ENCODE peak calls at places on chromosomes 16 and 17, in eight cellular contexts. Q is epithelial cell of proximal tubule, M is fibroblast of lung, U is cardiac fibroblast, V is thoracic aorta, G is HCT116, S is heart right ventricle, N is ovary. B is an unnamed sample.

GRCh38 chr17:56771975-56772374 is 61.7 kb downstream of the C17orf67 start:
- DNase-seq in M (no peak), G (no peak), V (no peak), S (no peak), Q (no peak), U (no peak), N (no peak), B (no peak)

GRCh38 chr16:86850675-86851074 is 272.3 kb downstream of the FOXL1 start:
- DNase-seq in M (no peak), S (no peak), V (no peak), Q (no peak), N (no peak), U (no peak), G (no peak), B (no peak)

GRCh38 chr17:524570-524969 is 172.0 kb upstream of the RPH3AL start:
- DNase-seq in V (no peak), M (no peak), S (no peak), Q (no peak), U (no peak), N (no peak), G (no peak), B (no peak)

GRCh38 chr17:80732268-80732667 is 187.6 kb downstream of the RPTOR start:
- DNase-seq in V (no peak), S (no peak), U (peak), G (no peak), N (no peak), M (peak), Q (no peak), B (peak)

GRCh38 chr17:60223456-60223855 is 73.7 kb downstream of the CA4 start:
- DNase-seq in V (no peak), G (no peak), Q (no peak), S (no peak), M (no peak), U (no peak), N (no peak), B (no peak)

GRCh38 chr16:89922884-89923639 is at the start of gene TUBB3:
- DNase-seq in U (peak), M (peak), N (peak), G (peak), V (no peak), S (peak), Q (no peak), B (no peak)

GRCh38 chr16:23269248-23270091 is 32.6 kb upstream of the SCNN1B start:
- DNase-seq in G (peak), V (no peak), N (no peak), Q (no peak), S (no peak), M (no peak), U (no peak), B (no peak)

GRCh38 chr17:76314392-76315227 is 6.5 kb upstream of the QRICH2 start:
- DNase-seq in V (no peak), S (peak), N (peak), G (no peak), U (peak), Q (no peak), M (peak), B (no peak)

GRCh38 chr17:43212641-43213490 is 1.2 kb downstream of the TMEM106A start:
- DNase-seq in V (no peak), U (peak), S (no peak), M (no peak), Q (no peak), N (no peak), G (no peak), B (no peak)

GRCh38 chr17:78904371-78904770 is 1.4 kb upstream of the CEP295NL start:
- DNase-seq in Q (no peak), M (no peak), G (no peak), N (no peak), V (no peak), S (no peak), U (no peak), B (no peak)

GRCh38 chr16:77794586-77794985 is 6.2 kb downstream of the VAT1L start:
- DNase-seq in S (no peak), M (peak), Q (peak), N (no peak), V (no peak), U (peak), G (no peak), B (no peak)

GRCh38 chr17:49575524-49576120 is at the start of gene NXPH3:
- DNase-seq in N (peak), Q (no peak), U (peak), S (peak), G (no peak), M (peak), V (no peak), B (no peak)

GRCh38 chr17:37079735-37080134 is 131.0 kb downstream of the AATF start:
- DNase-seq in M (peak), G (no peak), V (no peak), N (no peak), Q (peak), S (no peak), U (peak), B (no peak)

GRCh38 chr17:76033139-76033538 is 6.0 kb upstream of the EVPL start:
- DNase-seq in V (no peak), G (no peak), U (no peak), S (no peak), N (no peak), M (no peak), Q (no peak), B (no peak)

GRCh38 chr17:73625975-73626706 is 18.1 kb downstream of the SDK2 start:
- DNase-seq in N (no peak), S (peak), U (no peak), Q (no peak), G (no peak), V (no peak), M (no peak), B (no peak)

GRCh38 chr16:85139888-85140339 is 27.6 kb upstream of the CIBAR2 start:
- DNase-seq in G (no peak), M (no peak), N (no peak), V (no peak), U (no peak), S (no peak), Q (no peak), B (no peak)

GRCh38 chr16:67396775-67397450 is 3.6 kb upstream of the TPPP3 start:
- DNase-seq in M (no peak), S (no peak), U (no peak), Q (no peak), G (no peak), N (no peak), V (no peak), B (no peak)

DNA sequence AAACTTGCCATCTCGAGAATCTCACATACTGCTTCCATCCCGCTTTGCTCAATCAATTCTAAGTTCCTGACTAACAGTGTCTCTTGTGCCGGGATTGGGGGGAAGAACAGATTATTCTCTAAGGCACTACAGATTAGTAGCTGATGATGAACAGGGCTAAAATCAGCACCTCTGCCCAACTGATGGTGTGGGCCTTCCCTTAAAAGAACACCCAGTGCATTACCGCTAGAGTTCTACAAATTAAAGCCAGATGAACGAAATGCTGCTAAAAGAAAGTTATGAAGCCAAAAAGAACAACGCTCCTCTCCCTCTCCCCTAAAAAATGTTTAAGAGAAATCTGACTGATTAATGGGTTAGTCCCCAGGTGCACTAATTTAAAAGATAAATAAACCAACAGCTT is 4.4 kb downstream of the CDC27 start:
- DNase-seq in N (no peak), Q (no peak), S (no peak), V (no peak), U (peak), G (no peak), M (peak), B (no peak)
- H3K4me3 ChIP-seq in N (no peak), Q (no peak), S (no peak), V (peak), U (no peak), G (no peak), M (no peak), B (no peak)

GRCh38 chr17:82339634-82340580 is 6.3 kb upstream of the SECTM1 start:
- DNase-seq in V (no peak), G (no peak), Q (no peak), M (no peak), U (no peak), N (no peak), S (no peak), B (no peak)
- H3K4me3 ChIP-seq in V (peak), G (peak), Q (peak), M (no peak), U (peak), N (peak), S (no peak), B (peak)

GRCh38 chr16:75249441-75249840 is 2.0 kb downstream of the BCAR1 start:
- DNase-seq in N (no peak), V (no peak), Q (no peak), S (no peak), M (no peak), G (no peak), U (no peak), B (no peak)

GRCh38 chr16:75250089-75250808 is 1.2 kb downstream of the BCAR1 start:
- DNase-seq in U (no peak), M (no peak), G (no peak), S (peak), V (no peak), N (peak), Q (no peak), B (no peak)

GRCh38 chr16:75247249-75247648 is 4.2 kb downstream of the BCAR1 start:
- DNase-seq in G (no peak), U (no peak), Q (no peak), S (no peak), M (no peak), N (no peak), V (no peak), B (no peak)

GRCh38 chr16:75248142-75248535 is 3.3 kb downstream of the BCAR1 start:
- DNase-seq in S (peak), N (no peak), U (no peak), V (no peak), M (no peak), Q (no peak), G (no peak), B (no peak)

DNA sequence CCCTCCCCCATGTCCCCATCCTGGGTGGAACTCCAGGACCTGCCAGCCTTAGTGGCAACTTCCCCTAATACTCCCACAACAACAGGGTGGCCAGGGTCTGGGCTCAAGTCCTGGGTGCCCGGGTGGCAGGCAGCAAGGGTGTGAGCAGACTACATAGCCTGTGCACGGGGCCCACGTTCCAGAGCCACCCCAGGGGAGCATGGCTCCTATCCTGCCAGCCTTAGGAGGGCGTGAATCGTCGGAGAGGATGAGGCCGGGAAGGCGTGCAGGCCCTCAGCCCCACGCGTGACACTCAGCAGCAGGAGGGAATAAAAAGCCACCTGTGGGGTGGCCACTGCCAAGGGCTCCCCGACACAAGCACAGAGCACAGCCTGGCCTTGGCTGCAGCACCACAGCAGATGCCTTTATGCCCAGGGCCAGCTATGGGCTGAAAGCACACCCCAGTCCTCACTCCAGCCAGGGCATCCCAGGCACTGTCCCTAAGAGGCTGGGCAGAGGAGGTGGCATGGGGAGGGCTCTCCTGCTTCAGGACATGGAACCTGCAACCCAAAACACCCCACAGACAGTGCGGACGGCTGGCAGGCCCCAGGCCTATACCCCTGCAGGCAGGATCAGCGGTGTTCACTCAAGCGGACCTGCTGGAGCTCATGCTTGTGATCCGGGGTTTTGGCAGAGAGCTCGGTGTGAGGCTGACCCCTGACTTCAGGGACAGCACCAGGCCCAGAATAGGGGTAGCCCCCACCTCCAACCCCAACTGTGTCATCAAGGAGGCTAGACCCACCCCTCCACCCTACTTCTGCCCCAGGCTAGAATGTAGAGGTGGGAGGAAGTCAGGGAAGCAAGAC is 2.7 kb downstream of the BCAR1 start:
- DNase-seq in N (peak), Q (no peak), S (no peak), G (no peak), V (no peak), U (no peak), M (no peak), B (no peak)
- H3K4me3 ChIP-seq in N (no peak), Q (peak), S (no peak), G (no peak), V (peak), U (peak), M (peak), B (peak)

DNA sequence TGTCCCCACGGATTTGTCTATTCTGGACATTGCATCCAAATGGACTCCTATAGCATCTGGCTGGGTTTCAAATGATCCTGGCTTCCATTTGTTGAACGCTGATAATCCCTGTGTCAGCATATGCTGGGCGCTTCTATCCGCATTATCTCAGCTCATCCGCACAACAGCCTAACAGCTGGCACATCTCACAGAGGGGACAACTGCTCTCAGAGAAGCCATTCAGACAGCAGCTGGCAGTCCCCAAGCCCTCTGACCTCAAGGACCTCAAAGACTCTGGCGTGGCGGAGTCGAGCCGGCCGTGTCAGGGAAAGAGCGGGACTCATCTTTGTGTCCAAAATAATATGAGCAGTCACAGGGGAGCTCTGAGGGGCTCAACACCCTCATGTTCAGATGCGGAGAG is 82.3 kb downstream of the NT5M start:
- DNase-seq in S (no peak), Q (no peak), M (no peak), V (no peak), N (no peak), G (no peak), U (no peak), B (no peak)
- H3K4me3 ChIP-seq in S (no peak), Q (no peak), M (no peak), V (no peak), N (no peak), G (no peak), U (no peak), B (no peak)

GRCh38 chr17:41524261-41524660 is 3.8 kb downstream of the KRT19 start:
- DNase-seq in G (no peak), S (no peak), Q (no peak), M (no peak), U (no peak), N (no peak), V (no peak), B (no peak)

GRCh38 chr17:41530062-41531048 is 2.2 kb upstream of the KRT19 start:
- DNase-seq in G (peak), M (peak), N (no peak), S (no peak), Q (peak), U (peak), V (peak), B (peak)

GRCh38 chr17:41528959-41529353 is 848 bp upstream of the KRT19 start:
- DNase-seq in S (no peak), V (no peak), N (no peak), G (no peak), Q (no peak), U (no peak), M (no peak), B (no peak)

GRCh38 chr17:41529491-41529915 is 1.4 kb upstream of the KRT19 start:
- DNase-seq in V (no peak), Q (no peak), N (no peak), M (no peak), G (no peak), U (no peak), S (no peak), B (no peak)

GRCh38 chr17:41527076-41528023 is 758 bp downstream of the KRT19 start:
- DNase-seq in V (no peak), U (no peak), N (peak), S (no peak), M (no peak), Q (no peak), G (no peak), B (no peak)
- H3K4me3 ChIP-seq in V (peak), U (peak), N (peak), S (no peak), M (no peak), Q (peak), G (peak), B (peak)

GRCh38 chr16:20136446-20136968 is 62.8 kb upstream of the GPR139 start:
- DNase-seq in V (no peak), N (no peak), Q (no peak), U (no peak), G (no peak), S (no peak), M (no peak), B (no peak)
- H3K4me3 ChIP-seq in V (no peak), N (no peak), Q (no peak), U (no peak), G (no peak), S (no peak), M (no peak), B (no peak)